ENCODE peak calls at places on chromosomes 3 and 15, in ten cellular contexts. One of them, this sample, is unnamed.

GRCh38 chr3:14467723-14468620 is 65.6 kb downstream of the SLC6A6 start:
- DNase-seq in SK-N-SH: peak; percentile 92
- DNase-seq in stomach: peak; percentile 35
- DNase-seq in sigmoid colon: no peak
- DNase-seq in K562: peak; percentile 89
- DNase-seq in transverse colon: peak; percentile 35
- DNase-seq in HepG2: peak; percentile 8
- DNase-seq in GM12878: no peak
- DNase-seq in esophagus muscularis mucosa: no peak
- DNase-seq in H1: no peak
- DNase-seq in this sample: no peak

GRCh38 chr3:62416109-62416508 is 42.8 kb upstream of the FEZF2 start:
- DNase-seq in SK-N-SH: no peak
- DNase-seq in stomach: no peak
- DNase-seq in sigmoid colon: no peak
- DNase-seq in K562: no peak
- DNase-seq in transverse colon: no peak
- DNase-seq in HepG2: no peak
- DNase-seq in GM12878: no peak
- DNase-seq in esophagus muscularis mucosa: no peak
- DNase-seq in H1: no peak
- DNase-seq in this sample: no peak

GRCh38 chr3:141525813-141526212 is 39.0 kb downstream of the RASA2 start:
- DNase-seq in SK-N-SH: no peak
- DNase-seq in stomach: no peak
- DNase-seq in sigmoid colon: no peak
- DNase-seq in K562: no peak
- DNase-seq in transverse colon: no peak
- DNase-seq in HepG2: no peak
- DNase-seq in GM12878: no peak
- DNase-seq in esophagus muscularis mucosa: no peak
- DNase-seq in H1: no peak
- DNase-seq in this sample: no peak

GRCh38 chr3:195030791-195031321 is 240.1 kb downstream of the XXYLT1 start:
- DNase-seq in SK-N-SH: peak; percentile 59
- DNase-seq in stomach: no peak
- DNase-seq in sigmoid colon: no peak
- DNase-seq in K562: no peak
- DNase-seq in transverse colon: no peak
- DNase-seq in HepG2: peak; percentile 74
- DNase-seq in GM12878: no peak
- DNase-seq in esophagus muscularis mucosa: no peak
- DNase-seq in H1: no peak
- DNase-seq in this sample: peak; percentile 52

GRCh38 chr3:150062492-150062891 is 91.8 kb upstream of the PFN2 start:
- DNase-seq in SK-N-SH: no peak
- DNase-seq in stomach: no peak
- DNase-seq in sigmoid colon: no peak
- DNase-seq in K562: no peak
- DNase-seq in transverse colon: no peak
- DNase-seq in HepG2: no peak
- DNase-seq in GM12878: no peak
- DNase-seq in esophagus muscularis mucosa: peak; percentile 64
- DNase-seq in H1: no peak
- DNase-seq in this sample: no peak

GRCh38 chr3:98557324-98558010 is 25.7 kb downstream of the GPR15 start:
- DNase-seq in SK-N-SH: no peak
- DNase-seq in stomach: no peak
- DNase-seq in sigmoid colon: no peak
- DNase-seq in K562: no peak
- DNase-seq in transverse colon: no peak
- DNase-seq in HepG2: no peak
- DNase-seq in GM12878: peak; percentile 89
- DNase-seq in esophagus muscularis mucosa: no peak
- DNase-seq in H1: no peak
- DNase-seq in this sample: no peak

GRCh38 chr15:59812889-59813288 is 123.8 kb upstream of the BNIP2 start:
- DNase-seq in SK-N-SH: no peak
- DNase-seq in stomach: no peak
- DNase-seq in sigmoid colon: no peak
- DNase-seq in K562: no peak
- DNase-seq in transverse colon: no peak
- DNase-seq in HepG2: no peak
- DNase-seq in GM12878: no peak
- DNase-seq in esophagus muscularis mucosa: no peak
- DNase-seq in H1: no peak
- DNase-seq in this sample: no peak

GRCh38 chr3:57756528-57757401 is 656 bp downstream of the SLMAP start:
- DNase-seq in SK-N-SH: peak; percentile 73
- DNase-seq in stomach: peak; percentile 46
- DNase-seq in sigmoid colon: peak; percentile 81
- DNase-seq in K562: peak; percentile 57
- DNase-seq in transverse colon: peak; percentile 35
- DNase-seq in HepG2: peak; percentile 40
- DNase-seq in GM12878: no peak
- DNase-seq in esophagus muscularis mucosa: no peak
- DNase-seq in H1: no peak
- DNase-seq in this sample: peak; percentile 90

GRCh38 chr3:187669675-187670504 is at the start of gene SST:
- DNase-seq in SK-N-SH: no peak
- DNase-seq in stomach: peak; percentile 47
- DNase-seq in sigmoid colon: no peak
- DNase-seq in K562: no peak
- DNase-seq in transverse colon: peak; percentile 8
- DNase-seq in HepG2: peak; percentile 16
- DNase-seq in GM12878: no peak
- DNase-seq in esophagus muscularis mucosa: peak; percentile 53
- DNase-seq in H1: no peak
- DNase-seq in this sample: peak; percentile 75

GRCh38 chr3:101229681-101230080 is 90.7 kb downstream of the IMPG2 start:
- DNase-seq in SK-N-SH: no peak
- DNase-seq in stomach: no peak
- DNase-seq in sigmoid colon: no peak
- DNase-seq in K562: no peak
- DNase-seq in transverse colon: no peak
- DNase-seq in HepG2: peak; percentile 8
- DNase-seq in GM12878: no peak
- DNase-seq in esophagus muscularis mucosa: no peak
- DNase-seq in H1: no peak
- DNase-seq in this sample: no peak

GRCh38 chr15:67043939-67044771 is 21.2 kb upstream of the SMAD3 start:
- DNase-seq in SK-N-SH: no peak
- DNase-seq in stomach: no peak
- DNase-seq in sigmoid colon: no peak
- DNase-seq in K562: no peak
- DNase-seq in transverse colon: no peak
- DNase-seq in HepG2: peak; percentile 84
- DNase-seq in GM12878: no peak
- DNase-seq in esophagus muscularis mucosa: no peak
- DNase-seq in H1: no peak
- DNase-seq in this sample: no peak

GRCh38 chr3:175457301-175457700 is 598.2 kb downstream of the NAALADL2 start:
- DNase-seq in SK-N-SH: no peak
- DNase-seq in stomach: no peak
- DNase-seq in sigmoid colon: no peak
- DNase-seq in K562: no peak
- DNase-seq in transverse colon: no peak
- DNase-seq in HepG2: no peak
- DNase-seq in GM12878: no peak
- DNase-seq in esophagus muscularis mucosa: no peak
- DNase-seq in H1: no peak
- DNase-seq in this sample: no peak

GRCh38 chr3:5195605-5196004 is 8.1 kb downstream of the EDEM1 start:
- DNase-seq in SK-N-SH: no peak
- DNase-seq in stomach: no peak
- DNase-seq in sigmoid colon: no peak
- DNase-seq in K562: no peak
- DNase-seq in transverse colon: no peak
- DNase-seq in HepG2: no peak
- DNase-seq in GM12878: no peak
- DNase-seq in esophagus muscularis mucosa: no peak
- DNase-seq in H1: no peak
- DNase-seq in this sample: peak; percentile 72

GRCh38 chr3:5197022-5197421 is 9.5 kb downstream of the EDEM1 start:
- DNase-seq in SK-N-SH: no peak
- DNase-seq in stomach: no peak
- DNase-seq in sigmoid colon: no peak
- DNase-seq in K562: no peak
- DNase-seq in transverse colon: no peak
- DNase-seq in HepG2: no peak
- DNase-seq in GM12878: no peak
- DNase-seq in esophagus muscularis mucosa: no peak
- DNase-seq in H1: no peak
- DNase-seq in this sample: no peak

GRCh38 chr3:5192568-5193319 is 5.2 kb downstream of the EDEM1 start:
- DNase-seq in SK-N-SH: no peak
- DNase-seq in stomach: no peak
- DNase-seq in sigmoid colon: no peak
- DNase-seq in K562: no peak
- DNase-seq in transverse colon: no peak
- DNase-seq in HepG2: no peak
- DNase-seq in GM12878: no peak
- DNase-seq in esophagus muscularis mucosa: no peak
- DNase-seq in H1: no peak
- DNase-seq in this sample: no peak

GRCh38 chr3:5194341-5194740 is 6.8 kb downstream of the EDEM1 start:
- DNase-seq in SK-N-SH: no peak
- DNase-seq in stomach: no peak
- DNase-seq in sigmoid colon: no peak
- DNase-seq in K562: no peak
- DNase-seq in transverse colon: no peak
- DNase-seq in HepG2: no peak
- DNase-seq in GM12878: no peak
- DNase-seq in esophagus muscularis mucosa: no peak
- DNase-seq in H1: no peak
- DNase-seq in this sample: no peak

GRCh38 chr3:5194801-5195509 is 7.4 kb downstream of the EDEM1 start:
- DNase-seq in SK-N-SH: no peak
- DNase-seq in stomach: no peak
- DNase-seq in sigmoid colon: peak; percentile 72
- DNase-seq in K562: peak; percentile 50
- DNase-seq in transverse colon: no peak
- DNase-seq in HepG2: peak; percentile 67
- DNase-seq in GM12878: no peak
- DNase-seq in esophagus muscularis mucosa: no peak
- DNase-seq in H1: no peak
- DNase-seq in this sample: peak; percentile 79
- H3K27ac ChIP-seq in SK-N-SH: peak overlapping the region; percentile 82
- H3K27ac ChIP-seq in stomach: no peak overlapping the region
- H3K27ac ChIP-seq in sigmoid colon: peak overlapping the region; percentile 35
- H3K27ac ChIP-seq in K562: peak overlapping the region; percentile 1
- H3K27ac ChIP-seq in transverse colon: peak overlapping the region; percentile 17
- H3K27ac ChIP-seq in HepG2: no peak overlapping the region
- H3K27ac ChIP-seq in GM12878: peak overlapping the region; percentile 94
- H3K27ac ChIP-seq in esophagus muscularis mucosa: no peak overlapping the region
- H3K27ac ChIP-seq in H1: no peak overlapping the region
- H3K27ac ChIP-seq in this sample: peak overlapping the region; percentile 77

DNA sequence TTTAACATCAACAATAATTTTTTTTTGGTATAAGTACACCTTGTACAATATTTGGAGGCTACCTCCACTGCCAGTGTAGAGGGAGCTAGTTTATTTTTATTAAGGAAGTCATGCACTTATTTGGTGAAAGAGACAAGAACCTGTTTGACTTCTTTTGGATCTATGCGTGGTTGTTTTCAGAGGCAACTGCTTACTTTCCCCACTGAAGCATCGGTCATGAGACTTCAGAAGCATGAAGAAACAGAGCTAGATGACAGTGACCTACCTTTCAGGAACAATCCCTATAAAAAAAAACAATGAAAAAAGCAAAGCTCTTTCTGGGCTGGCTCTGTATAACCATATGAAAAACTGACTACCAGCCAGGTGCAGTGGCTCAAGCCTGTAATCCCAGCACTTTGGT is 20.0 kb upstream of the ZNF148 start:
- DNase-seq in SK-N-SH: no peak
- DNase-seq in stomach: no peak
- DNase-seq in sigmoid colon: no peak
- DNase-seq in K562: no peak
- DNase-seq in transverse colon: no peak
- DNase-seq in HepG2: no peak
- DNase-seq in GM12878: no peak
- DNase-seq in esophagus muscularis mucosa: no peak
- DNase-seq in H1: no peak
- DNase-seq in this sample: no peak
- TF ChIP-seq EP300 in SK-N-SH: no peak
- TF ChIP-seq EP300 in stomach: no peak
- TF ChIP-seq EP300 in sigmoid colon: no peak
- TF ChIP-seq EP300 in K562: no peak
- TF ChIP-seq EP300 in transverse colon: no peak
- TF ChIP-seq EP300 in HepG2: no peak
- TF ChIP-seq EP300 in GM12878: no peak
- TF ChIP-seq EP300 in esophagus muscularis mucosa: no peak
- TF ChIP-seq EP300 in H1: no peak
- TF ChIP-seq EP300 in this sample: no peak

DNA sequence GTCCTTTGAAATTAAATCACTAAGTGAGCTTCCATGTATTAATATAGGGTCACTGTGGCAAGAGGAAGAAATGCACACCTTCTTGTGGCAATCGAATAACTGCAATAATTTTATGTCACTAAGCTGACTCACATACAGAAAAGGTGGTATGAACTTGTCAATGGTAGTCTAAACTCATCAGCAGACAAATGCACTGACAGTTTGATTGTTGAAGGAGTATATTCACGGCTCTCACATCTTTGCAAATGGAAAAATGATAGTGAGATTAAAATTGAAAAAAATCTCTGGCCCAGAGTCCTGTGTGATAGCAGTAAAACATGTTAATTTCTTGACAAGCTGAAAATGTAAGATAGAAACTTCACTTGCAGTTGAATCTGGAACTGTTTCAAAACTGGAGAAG is 215.9 kb upstream of the CADM2 start:
- DNase-seq in SK-N-SH: no peak
- DNase-seq in stomach: no peak
- DNase-seq in sigmoid colon: no peak
- DNase-seq in K562: no peak
- DNase-seq in transverse colon: no peak
- DNase-seq in HepG2: no peak
- DNase-seq in GM12878: no peak
- DNase-seq in esophagus muscularis mucosa: no peak
- DNase-seq in H1: no peak
- DNase-seq in this sample: no peak
- TF ChIP-seq POLR2AphosphoS5 in SK-N-SH: no peak
- TF ChIP-seq POLR2AphosphoS5 in stomach: no peak
- TF ChIP-seq POLR2AphosphoS5 in sigmoid colon: no peak
- TF ChIP-seq POLR2AphosphoS5 in K562: no peak
- TF ChIP-seq POLR2AphosphoS5 in transverse colon: no peak
- TF ChIP-seq POLR2AphosphoS5 in HepG2: no peak
- TF ChIP-seq POLR2AphosphoS5 in GM12878: no peak
- TF ChIP-seq POLR2AphosphoS5 in esophagus muscularis mucosa: no peak
- TF ChIP-seq POLR2AphosphoS5 in H1: no peak
- TF ChIP-seq POLR2AphosphoS5 in this sample: no peak

DNA sequence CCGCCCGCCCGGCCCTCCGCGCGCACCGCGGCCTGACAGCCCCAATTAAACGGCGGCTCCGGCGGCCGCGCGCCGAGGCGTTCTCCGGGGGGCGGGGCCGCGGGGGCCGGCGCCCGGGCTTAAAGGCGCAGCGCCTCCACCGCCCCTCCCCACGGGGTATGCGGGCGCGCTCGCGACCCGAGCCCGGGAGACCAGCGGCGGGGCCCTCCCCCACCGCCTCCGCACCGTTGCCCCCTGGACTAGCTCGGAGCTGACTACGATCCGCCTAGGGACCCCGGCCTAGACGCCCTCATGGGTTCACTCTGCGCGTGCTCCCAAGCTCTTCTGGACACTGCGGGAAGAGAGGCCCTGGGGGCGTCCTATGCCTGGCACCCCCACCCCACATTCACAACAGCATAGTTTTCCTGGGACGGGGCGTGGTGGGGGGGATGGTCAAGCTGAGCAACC is at the start of gene DUSP7:
- DNase-seq in SK-N-SH: peak; percentile 88
- DNase-seq in stomach: peak; percentile 79
- DNase-seq in sigmoid colon: peak; percentile 80
- DNase-seq in K562: peak; percentile 70
- DNase-seq in transverse colon: peak; percentile 77
- DNase-seq in HepG2: no peak
- DNase-seq in GM12878: no peak
- DNase-seq in esophagus muscularis mucosa: no peak
- DNase-seq in H1: no peak
- DNase-seq in this sample: peak; percentile 96
- H3K27ac ChIP-seq in SK-N-SH: peak within 1 kb of the TSS; percentile 93
- H3K27ac ChIP-seq in stomach: peak within 1 kb of the TSS; percentile 89
- H3K27ac ChIP-seq in sigmoid colon: peak within 1 kb of the TSS; percentile 94
- H3K27ac ChIP-seq in K562: peak within 1 kb of the TSS; percentile 73
- H3K27ac ChIP-seq in transverse colon: peak within 1 kb of the TSS; percentile 88
- H3K27ac ChIP-seq in HepG2: peak within 1 kb of the TSS; percentile 58
- H3K27ac ChIP-seq in GM12878: peak within 1 kb of the TSS; percentile 83
- H3K27ac ChIP-seq in esophagus muscularis mucosa: peak within 1 kb of the TSS; percentile 92
- H3K27ac ChIP-seq in H1: no peak within 1 kb of the TSS
- H3K27ac ChIP-seq in this sample: peak within 1 kb of the TSS; percentile 92

This sample was measured in upper lobe of left lung.